ENCODE peak calls at places on chromosome 20, in five cellular contexts. A is heart right ventricle, E is upper lobe of left lung, I is colonic mucosa, R is mesenchymal stem cell. B is an unnamed sample.
A peak's percentile ranks its signal among the peaks of the same experiment; 100 is the strongest.

GRCh38 chr20:20709858-20710257 is 2.6 kb downstream of the RALGAPA2 start:
- DNase-seq in A (no peak), R (no peak), E (no peak), I (no peak), B (no peak)

GRCh38 chr20:19205999-19206398 is 6.4 kb upstream of the SLC24A3 start:
- DNase-seq in A (peak; percentile 81), I (peak; percentile 85), E (peak; percentile 93), R (peak; percentile 34), B (peak; percentile 50)

GRCh38 chr20:33783818-33784217 is 27.3 kb upstream of the CHMP4B start:
- DNase-seq in E (no peak), I (no peak), R (no peak), A (no peak), B (no peak)

GRCh38 chr20:63322146-63322922 is 29.3 kb downstream of the COL20A1 start:
- DNase-seq in R (no peak), E (peak; percentile 77), A (peak; percentile 12), I (no peak), B (no peak)

GRCh38 chr20:38680492-38681118 is 43.7 kb upstream of the SLC32A1 start:
- DNase-seq in I (no peak), A (no peak), E (no peak), R (peak; percentile 51), B (no peak)

GRCh38 chr20:23622839-23623343 is 14.9 kb downstream of the CST3 start:
- DNase-seq in E (no peak), R (peak; percentile 93), A (peak; percentile 63), I (peak; percentile 74), B (no peak)

GRCh38 chr20:445514-446336 is 16.6 kb downstream of the TBC1D20 start:
- DNase-seq in E (no peak), I (no peak), A (no peak), R (no peak), B (no peak)

GRCh38 chr20:4013041-4013440 is 2.3 kb downstream of the RNF24 start:
- DNase-seq in I (no peak), E (no peak), A (no peak), R (peak; percentile 40), B (no peak)

GRCh38 chr20:709421-709820 is 33.8 kb upstream of the SCRT2 start:
- DNase-seq in I (peak; percentile 21), E (no peak), R (no peak), A (peak; percentile 64), B (no peak)

GRCh38 chr20:63033635-63034510 is 27.1 kb upstream of the BHLHE23 start:
- DNase-seq in R (no peak), I (no peak), A (peak; percentile 1), E (peak; percentile 40), B (no peak)

GRCh38 chr20:16158090-16158975 is 414.9 kb downstream of the KIF16B start:
- DNase-seq in I (no peak), A (no peak), E (no peak), R (no peak), B (no peak)

GRCh38 chr20:17835941-17836861 is 132.4 kb downstream of the SNX5 start:
- DNase-seq in R (peak; percentile 59), A (peak; percentile 78), I (no peak), E (no peak), B (no peak)

GRCh38 chr20:20824924-20825584 is 112.6 kb upstream of the RALGAPA2 start:
- DNase-seq in R (no peak), E (peak; percentile 47), I (peak; percentile 75), A (peak; percentile 56), B (peak; percentile 51)

GRCh38 chr20:64121586-64121985 is 14.2 kb upstream of the NPBWR2 start:
- DNase-seq in I (no peak), R (no peak), E (peak; percentile 18), A (no peak), B (no peak)

GRCh38 chr20:61755971-61756421 is 309.7 kb downstream of the TAF4 start:
- DNase-seq in E (peak; percentile 53), I (no peak), A (no peak), R (no peak), B (no peak)

GRCh38 chr20:4870906-4871305 is 130.4 kb downstream of the SLC23A2 start:
- DNase-seq in E (no peak), I (no peak), R (no peak), A (no peak), B (no peak)

GRCh38 chr20:1165521-1165920 is 19.3 kb downstream of the TMEM74B start:
- DNase-seq in A (no peak), I (no peak), E (no peak), R (no peak), B (no peak)

GRCh38 chr20:34824026-34824860 is 1.2 kb downstream of the NCOA6 start:
- DNase-seq in I (peak; percentile 91), R (peak; percentile 63), E (no peak), A (peak; percentile 29), B (peak; percentile 64)

GRCh38 chr20:42193119-42193518 is 574.9 kb upstream of the CHD6 start:
- DNase-seq in E (no peak), I (no peak), R (no peak), A (no peak), B (no peak)

GRCh38 chr20:40442181-40442963 is 246.7 kb downstream of the MAFB start:
- DNase-seq in I (no peak), A (no peak), R (peak; percentile 25), E (no peak), B (no peak)

GRCh38 chr20:56595746-56596478 is 33.2 kb upstream of the TFAP2C start:
- DNase-seq in E (no peak), R (no peak), A (no peak), I (no peak), B (no peak)

GRCh38 chr20:31861346-31862156 is 8.8 kb downstream of the DUSP15 start:
- DNase-seq in E (peak; percentile 92), A (peak; percentile 73), R (peak; percentile 66), I (peak; percentile 64), B (peak; percentile 63)

GRCh38 chr20:20820104-20820503 is 107.7 kb upstream of the RALGAPA2 start:
- DNase-seq in E (no peak), I (no peak), R (no peak), A (no peak), B (no peak)

GRCh38 chr20:20888273-20888656 is 175.8 kb upstream of the RALGAPA2 start:
- DNase-seq in I (no peak), A (no peak), E (no peak), R (no peak), B (no peak)

GRCh38 chr20:40468759-40469158 is 220.3 kb downstream of the MAFB start:
- DNase-seq in A (no peak), E (no peak), R (no peak), I (no peak), B (no peak)

GRCh38 chr20:51758978-51759544 is 9.1 kb downstream of the ATP9A start:
- DNase-seq in E (no peak), I (no peak), R (no peak), A (peak; percentile 44), B (no peak)
- H3K27ac ChIP-seq in E (no peak overlapping the region), I (no peak overlapping the region), R (no peak overlapping the region), A (no peak overlapping the region), B (no peak overlapping the region)

GRCh38 chr20:45833030-45833882 is at the start of gene SNX21:
- DNase-seq in R (peak; percentile 97), I (peak; percentile 81), E (peak; percentile 96), A (peak; percentile 89), B (peak; percentile 24)
- H3K4me1 ChIP-seq in R (peaks cover 16% of the 10 kb centered on the region), I (peaks cover 6% of the 10 kb centered on the region), E (peaks cover 40% of the 10 kb centered on the region), A (peaks cover 28% of the 10 kb centered on the region), B (peaks cover 4% of the 10 kb centered on the region)

GRCh38 chr20:48849779-48850178 is 22.0 kb upstream of the PREX1 start:
- DNase-seq in E (no peak), A (no peak), R (no peak), I (no peak), B (no peak)
- H3K27ac ChIP-seq in E (no peak overlapping the region), A (no peak overlapping the region), R (no peak overlapping the region), I (no peak overlapping the region), B (no peak overlapping the region)

DNA sequence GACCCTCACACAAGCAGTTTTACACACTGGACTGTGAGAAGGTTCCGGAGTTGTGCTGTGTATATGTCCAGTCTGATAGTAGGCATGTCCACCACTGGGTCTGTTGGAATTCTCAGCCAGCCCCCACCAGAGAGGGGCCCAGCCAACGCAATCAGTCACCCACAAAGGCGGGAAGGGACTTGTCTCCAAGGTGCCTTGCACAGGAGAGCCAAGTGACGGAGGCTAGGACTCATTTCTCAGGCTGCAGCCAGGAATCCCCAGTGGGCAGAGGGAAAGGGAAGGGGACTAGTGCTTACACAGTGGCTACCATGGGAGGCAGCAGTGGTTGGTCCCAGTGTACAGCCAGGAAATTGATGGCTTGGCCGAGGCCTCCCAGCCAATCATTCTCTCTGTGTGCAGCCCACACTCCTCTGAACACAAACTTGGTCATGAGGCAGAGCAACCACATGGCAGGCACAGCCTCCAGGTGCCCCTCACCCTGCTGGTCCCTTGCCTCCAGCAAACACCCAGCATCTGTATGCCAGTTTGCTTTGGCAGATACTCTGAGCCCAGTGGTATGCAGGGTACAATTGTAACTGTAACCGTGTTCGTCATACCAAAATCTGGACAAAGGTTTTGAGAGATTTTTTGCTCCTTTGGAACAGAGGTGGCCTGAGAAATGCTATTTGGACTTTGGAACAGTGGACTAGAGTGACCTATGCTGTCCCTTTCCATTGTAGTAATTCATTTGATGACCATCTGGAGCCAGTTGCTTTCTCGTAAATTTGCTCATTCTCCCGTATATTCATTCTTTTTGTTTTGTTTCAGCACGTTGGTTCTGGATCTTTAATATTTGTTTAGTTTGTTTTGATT is 72.9 kb upstream of the MYL9 start:
- DNase-seq in E (no peak), R (no peak), I (peak; percentile 24), A (no peak), B (no peak)
- H3K4me1 ChIP-seq in E (peaks cover 99% of the 10 kb centered on the region), R (peaks cover 57% of the 10 kb centered on the region), I (peaks cover 56% of the 10 kb centered on the region), A (peaks cover 95% of the 10 kb centered on the region), B (peaks cover 44% of the 10 kb centered on the region)

GRCh38 chr20:14295238-14295637 is 42.2 kb downstream of the FLRT3 start:
- DNase-seq in I (no peak), E (no peak), A (no peak), R (no peak), B (no peak)
- H3K27ac ChIP-seq in I (no peak overlapping the region), E (no peak overlapping the region), A (no peak overlapping the region), R (no peak overlapping the region), B (no peak overlapping the region)

GRCh38 chr20:25320035-25320800 is 70.4 kb downstream of the ABHD12 start:
- DNase-seq in A (no peak), I (peak; percentile 15), E (no peak), R (no peak), B (no peak)

GRCh38 chr20:25323486-25324246 is 67.0 kb downstream of the ABHD12 start:
- DNase-seq in R (no peak), E (no peak), I (no peak), A (no peak), B (no peak)

GRCh38 chr20:25324412-25324811 is 66.2 kb downstream of the ABHD12 start:
- DNase-seq in R (no peak), E (no peak), I (no peak), A (no peak), B (no peak)

GRCh38 chr20:25321262-25321831 is 69.3 kb downstream of the ABHD12 start:
- DNase-seq in A (no peak), R (peak; percentile 32), E (no peak), I (peak; percentile 13), B (no peak)

GRCh38 chr20:25321991-25322390 is 68.6 kb downstream of the ABHD12 start:
- DNase-seq in A (no peak), R (peak; percentile 59), E (no peak), I (peak; percentile 6), B (no peak)
- H3K4me1 ChIP-seq in A (peaks cover 8% of the 10 kb centered on the region), R (peaks cover 7% of the 10 kb centered on the region), E (no peaks in the 10 kb centered on the region), I (peaks cover 4% of the 10 kb centered on the region), B (no peaks in the 10 kb centered on the region)